ENCODE peak calls at places on chromosomes 7 and 10, in four cellular contexts. D is adrenal gland, N is ovary, J is left lung. O is an unnamed sample. For H3K4me1, the result is how much of the 10 kb centered on the place peaks cover.

GRCh38 chr7:12518920-12519681 is 51.4 kb upstream of the SCIN start:
- DNase-seq in D (no peak), N (no peak), J (no peak), O (no peak)

GRCh38 chr7:7352845-7353244 is 170.5 kb downstream of the C1GALT1 start:
- DNase-seq in D (no peak), N (no peak), J (no peak), O (no peak)

GRCh38 chr10:98293550-98294269 is 25.7 kb upstream of the LOXL4 start:
- DNase-seq in D (no peak), N (no peak), J (no peak), O (no peak)

GRCh38 chr10:95389176-95389575 is 98.4 kb upstream of the PDLIM1 start:
- DNase-seq in D (no peak), N (no peak), J (no peak), O (no peak)

GRCh38 chr7:24572421-24573007 is 738 bp upstream of the PALS2 start:
- DNase-seq in D (peak), N (peak), J (peak), O (peak)

GRCh38 chr10:91909178-91909677 is at the start of gene FGFBP3:
- DNase-seq in D (no peak), N (peak), J (no peak), O (no peak)

GRCh38 chr7:114760477-114760876 is 161.4 kb upstream of the MDFIC start:
- DNase-seq in D (no peak), N (no peak), J (no peak), O (no peak)

GRCh38 chr10:66837990-66838389 is 87.8 kb upstream of the LRRTM3 start:
- DNase-seq in D (no peak), N (no peak), J (no peak), O (no peak)

GRCh38 chr7:98470131-98470985 is 69.5 kb upstream of the BAIAP2L1 start:
- DNase-seq in D (peak), N (no peak), J (peak), O (no peak)

GRCh38 chr10:57627642-57628178 is 640.0 kb downstream of the IPMK start:
- DNase-seq in D (no peak), N (no peak), J (no peak), O (no peak)

GRCh38 chr7:157389951-157390730 is 53.3 kb downstream of the DNAJB6 start:
- DNase-seq in D (no peak), N (no peak), J (no peak), O (peak)

GRCh38 chr10:132659206-132660091 is 121.9 kb downstream of the INPP5A start:
- DNase-seq in D (peak), N (no peak), J (no peak), O (no peak)

GRCh38 chr7:157493776-157494175 is 157.0 kb downstream of the DNAJB6 start:
- DNase-seq in D (no peak), N (no peak), J (no peak), O (peak)

GRCh38 chr10:61907587-61907986 is 6.1 kb downstream of the ARID5B start:
- DNase-seq in D (no peak), N (no peak), J (no peak), O (no peak)

GRCh38 chr7:93310346-93310745 is 78.2 kb downstream of the VPS50 start:
- DNase-seq in D (no peak), N (no peak), J (no peak), O (no peak)

GRCh38 chr7:158991824-158992621 is 135.7 kb downstream of the DYNC2I1 start:
- DNase-seq in D (no peak), N (no peak), J (peak), O (no peak)

GRCh38 chr10:121572857-121573540 is 25.2 kb downstream of the FGFR2 start:
- DNase-seq in D (no peak), N (no peak), J (no peak), O (no peak)

GRCh38 chr7:6256709-6257535 is 15.5 kb downstream of the CYTH3 start:
- DNase-seq in D (no peak), N (no peak), J (peak), O (peak)

GRCh38 chr10:93086289-93086688 is 12.6 kb downstream of the CYP26A1 start:
- DNase-seq in D (no peak), N (no peak), J (no peak), O (no peak)

GRCh38 chr10:132563485-132564248 is 26.1 kb downstream of the INPP5A start:
- DNase-seq in D (no peak), N (no peak), J (no peak), O (no peak)

GRCh38 chr7:27576360-27576944 is 86.2 kb downstream of the HIBADH start:
- DNase-seq in D (no peak), N (no peak), J (no peak), O (no peak)

GRCh38 chr10:57338823-57339558 is 928.7 kb downstream of the IPMK start:
- DNase-seq in D (no peak), N (no peak), J (no peak), O (no peak)

GRCh38 chr10:79137826-79138225 is 69.1 kb downstream of the ZMIZ1 start:
- DNase-seq in D (no peak), N (peak), J (no peak), O (no peak)

GRCh38 chr7:129642871-129643515 is 31.5 kb downstream of the NRF1 start:
- DNase-seq in D (no peak), N (no peak), J (no peak), O (no peak)

GRCh38 chr10:61845196-61845949 is 56.1 kb upstream of the ARID5B start:
- DNase-seq in D (no peak), N (no peak), J (no peak), O (no peak)

GRCh38 chr10:46323176-46323575 is 36.4 kb downstream of the ANTXRL start:
- DNase-seq in D (no peak), N (no peak), J (no peak), O (no peak)

GRCh38 chr7:102834999-102835398 is 77.8 kb upstream of the LRRC17 start:
- DNase-seq in D (no peak), N (no peak), J (no peak), O (no peak)

GRCh38 chr10:69641261-69641980 is 11.4 kb downstream of the FAM241B start:
- DNase-seq in D (no peak), N (no peak), J (no peak), O (no peak)

GRCh38 chr7:26365897-26366267 is 74.2 kb downstream of the SNX10 start:
- DNase-seq in D (no peak), N (no peak), J (no peak), O (no peak)

GRCh38 chr10:127977368-127978009 is 70.6 kb downstream of the PTPRE start:
- DNase-seq in D (peak), N (no peak), J (peak), O (peak)

GRCh38 chr7:27149817-27150567 is 2.4 kb downstream of the HOXA3 start:
- DNase-seq in D (peak), N (peak), J (no peak), O (no peak)

GRCh38 chr10:15562116-15562515 is 157.6 kb downstream of the ITGA8 start:
- DNase-seq in D (no peak), N (no peak), J (no peak), O (no peak)

GRCh38 chr10:15563161-15563715 is 156.5 kb downstream of the ITGA8 start:
- DNase-seq in D (no peak), N (no peak), J (no peak), O (no peak)

GRCh38 chr10:15562578-15562977 is 157.1 kb downstream of the ITGA8 start:
- DNase-seq in D (no peak), N (no peak), J (no peak), O (no peak)

GRCh38 chr10:15558136-15558535 is 161.6 kb downstream of the ITGA8 start:
- DNase-seq in D (no peak), N (no peak), J (no peak), O (no peak)
- TF ChIP-seq CTCF in D (no peak), N (no peak), J (no peak), O (no peak)

GRCh38 chr10:117553171-117553814 is 10.7 kb downstream of the EMX2 start:
- DNase-seq in D (no peak), N (no peak), J (no peak), O (no peak)

GRCh38 chr10:117555017-117555416 is 12.5 kb downstream of the EMX2 start:
- DNase-seq in D (no peak), N (no peak), J (no peak), O (no peak)

GRCh38 chr10:117552759-117553158 is 10.2 kb downstream of the EMX2 start:
- DNase-seq in D (no peak), N (no peak), J (no peak), O (no peak)

GRCh38 chr10:117554371-117554770 is 11.8 kb downstream of the EMX2 start:
- DNase-seq in D (no peak), N (no peak), J (no peak), O (no peak)

GRCh38 chr10:117553815-117554172 is 11.2 kb downstream of the EMX2 start:
- DNase-seq in D (no peak), N (no peak), J (no peak), O (no peak)
- H3K4me3 ChIP-seq in D (no peak), N (peak), J (no peak), O (no peak)

GRCh38 chr7:3065724-3066143 is 22.1 kb upstream of the CARD11 start:
- DNase-seq in D (no peak), N (no peak), J (no peak), O (no peak)
- H3K4me1 ChIP-seq in D (under half), N (under half), J (under half), O (under half)

GRCh38 chr10:83932245-83932644 is 207.1 kb upstream of the GHITM start:
- DNase-seq in D (no peak), N (no peak), J (no peak), O (no peak)
- TF ChIP-seq CTCF in D (no peak), N (no peak), J (no peak), O (no peak)

GRCh38 chr7:2566348-2566889 is 7.6 kb downstream of the IQCE start:
- DNase-seq in D (no peak), N (no peak), J (no peak), O (no peak)
- H3K4me3 ChIP-seq in D (no peak), N (no peak), J (no peak), O (no peak)

GRCh38 chr10:110762109-110762848 is 109.4 kb upstream of the PDCD4 start:
- DNase-seq in D (no peak), N (no peak), J (no peak), O (no peak)
- H3K4me1 ChIP-seq in D (under half), N (under half), J (under half), O (under half)

DNA sequence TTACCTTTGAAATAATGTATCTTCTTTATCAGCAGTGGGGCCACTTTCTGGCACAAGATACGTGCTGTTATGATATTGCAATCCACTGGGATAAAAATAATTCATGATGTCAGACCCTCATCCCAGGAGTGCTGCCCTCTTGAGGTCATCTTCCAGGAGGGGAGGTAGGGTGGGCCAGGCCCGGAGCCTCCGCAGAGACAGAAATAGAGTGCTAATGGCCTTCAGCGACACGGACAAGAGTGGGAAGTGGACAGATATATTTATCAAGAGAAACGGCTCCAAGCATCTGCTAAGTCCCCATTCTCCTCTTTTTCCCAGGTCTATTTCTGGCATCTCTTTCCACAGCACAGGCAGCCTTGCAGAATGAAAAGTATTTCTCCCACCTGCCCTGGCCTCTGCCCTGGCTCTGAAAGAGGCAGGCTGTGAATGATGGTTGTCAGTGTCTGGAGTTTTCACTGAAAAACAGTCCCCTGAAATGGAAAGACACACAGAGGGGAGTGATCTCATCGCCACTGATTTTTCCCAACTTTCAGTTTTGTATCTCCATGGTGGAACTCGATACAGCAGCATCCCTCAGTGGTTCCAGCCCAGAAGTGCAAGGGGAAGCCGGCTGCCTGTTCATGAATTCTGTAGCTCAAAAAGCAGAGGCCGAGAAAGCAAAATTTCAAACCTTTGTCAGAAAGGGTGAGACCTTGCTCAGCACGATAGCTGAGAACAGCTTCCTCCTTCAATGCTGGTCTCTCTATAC is 251.7 kb upstream of the MYO3A start:
- DNase-seq in D (peak), N (no peak), J (no peak), O (no peak)
- TF ChIP-seq CTCF in D (peak), N (no peak), J (no peak), O (no peak)

O was measured in tibial artery.